ENCODE peak calls at places on chromosomes 13 and 19, in ten cellular contexts. X, R, Z, C, M, G, D, S, T and K are unnamed samples.

GRCh38 chr13:110405597-110406450 is 98.7 kb downstream of the COL4A2 start:
- DNase-seq in D (no peak), C (no peak), S (no peak), M (no peak), G (no peak), X (no peak), T (no peak), R (peak), Z (no peak), K (no peak)

GRCh38 chr13:44425815-44426078 is 52.1 kb downstream of the SERP2 start:
- DNase-seq in T (no peak), G (no peak), S (no peak), R (no peak), Z (no peak), D (no peak), X (no peak), C (no peak), M (no peak), K (no peak)

GRCh38 chr19:6697291-6697690 is 23.2 kb downstream of the C3 start:
- DNase-seq in C (no peak), M (no peak), D (no peak), G (no peak), T (no peak), R (no peak), Z (no peak), X (no peak), S (no peak), K (no peak)

GRCh38 chr13:41564046-41564445 is 106.7 kb downstream of the RGCC start:
- DNase-seq in M (no peak), X (no peak), D (no peak), C (no peak), Z (no peak), R (peak), G (no peak), T (no peak), S (peak), K (no peak)

GRCh38 chr19:13794388-13794751 is 873 bp upstream of the ZSWIM4 start:
- DNase-seq in C (no peak), D (peak), X (no peak), T (peak), M (peak), S (peak), R (peak), Z (no peak), G (no peak), K (no peak)

GRCh38 chr19:28436320-28436719 is 776.6 kb downstream of the UQCRFS1 start:
- DNase-seq in X (no peak), R (no peak), Z (no peak), D (no peak), G (no peak), S (no peak), T (no peak), C (no peak), M (no peak), K (no peak)

GRCh38 chr19:35144600-35145436 is 1.8 kb downstream of the FXYD7 start:
- DNase-seq in T (no peak), G (no peak), C (no peak), D (no peak), M (no peak), X (peak), R (no peak), Z (peak), S (peak), K (peak)

GRCh38 chr13:61170791-61171330 is 244.8 kb downstream of the PCDH20 start:
- DNase-seq in R (no peak), X (no peak), Z (no peak), D (peak), G (no peak), S (peak), M (no peak), C (no peak), T (no peak), K (no peak)

GRCh38 chr13:50690020-50690419 is 153.5 kb downstream of the DLEU7 start:
- DNase-seq in S (no peak), R (no peak), X (no peak), Z (no peak), T (no peak), G (no peak), M (no peak), D (no peak), C (no peak), K (no peak)

GRCh38 chr19:11949201-11949600 is 15.6 kb upstream of the ZNF763 start:
- DNase-seq in S (no peak), C (no peak), R (no peak), D (no peak), M (no peak), Z (no peak), G (no peak), X (no peak), T (no peak), K (no peak)

GRCh38 chr19:17488593-17489391 is 18.5 kb downstream of the SLC27A1 start:
- DNase-seq in T (no peak), X (peak), R (no peak), G (no peak), M (peak), Z (peak), S (peak), D (peak), C (peak), K (peak)

GRCh38 chr19:13764101-13764807 is at the start of gene MRI1:
- DNase-seq in M (peak), R (peak), X (peak), S (peak), T (no peak), C (peak), G (no peak), D (peak), Z (peak), K (peak)

GRCh38 chr19:39752390-39752789 is 14.6 kb upstream of the CLC start:
- DNase-seq in M (no peak), X (no peak), C (no peak), Z (no peak), T (no peak), D (no peak), G (no peak), S (no peak), R (no peak), K (no peak)

GRCh38 chr13:37375724-37376123 is 222.8 kb downstream of the POSTN start:
- DNase-seq in X (no peak), G (no peak), C (no peak), M (no peak), T (no peak), R (peak), Z (no peak), D (no peak), S (no peak), K (no peak)

GRCh38 chr13:29758591-29759114 is 91.8 kb downstream of the UBL3 start:
- DNase-seq in D (no peak), G (no peak), C (no peak), Z (no peak), S (no peak), M (no peak), T (no peak), X (no peak), R (no peak), K (no peak)

GRCh38 chr19:48258350-48258749 is 2.6 kb upstream of the CARD8 start:
- DNase-seq in C (no peak), Z (no peak), R (peak), G (no peak), D (no peak), T (no peak), X (no peak), S (peak), M (no peak), K (no peak)

GRCh38 chr19:48253999-48254398 is 1.7 kb downstream of the CARD8 start:
- DNase-seq in Z (no peak), D (no peak), X (no peak), G (no peak), S (no peak), T (no peak), C (no peak), M (no peak), R (no peak), K (no peak)

GRCh38 chr19:48255376-48256303 is at the start of gene CARD8:
- DNase-seq in M (peak), R (peak), S (peak), G (peak), T (peak), C (peak), Z (peak), X (peak), D (peak), K (peak)

GRCh38 chr19:48252625-48253024 is 3.1 kb downstream of the CARD8 start:
- DNase-seq in D (no peak), G (no peak), S (no peak), T (no peak), X (no peak), M (no peak), Z (no peak), R (no peak), C (no peak), K (no peak)

DNA sequence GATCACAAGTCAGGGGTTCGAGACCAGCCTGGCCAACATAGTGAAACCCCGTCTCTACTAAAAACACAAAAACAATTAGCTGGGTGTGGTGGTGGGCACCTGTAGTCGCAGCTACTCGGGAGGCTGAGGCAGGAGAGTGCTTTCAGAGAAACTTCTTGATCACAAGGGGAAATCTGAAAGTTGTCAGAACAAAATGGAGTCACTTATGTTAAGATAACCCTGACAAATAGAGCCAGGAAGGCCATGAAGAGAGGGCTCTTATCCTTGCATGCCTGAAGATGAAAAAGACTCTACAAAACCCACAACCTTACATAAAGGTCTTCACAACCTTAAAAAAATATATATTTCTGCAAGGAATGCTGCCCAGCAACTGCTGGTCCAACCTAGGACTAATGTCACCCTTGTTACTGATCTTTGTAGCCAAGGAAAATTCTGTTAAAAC is 1.2 kb downstream of the CARD8 start:
- DNase-seq in R (no peak), C (no peak), G (no peak), X (no peak), D (no peak), Z (no peak), S (no peak), M (no peak), T (no peak), K (no peak)
- TF ChIP-seq CTCF in R (no peak), C (no peak), G (no peak), X (no peak), D (no peak), Z (no peak), S (no peak), M (no peak), T (no peak), K (no peak)

GRCh38 chr13:113401452-113402415 is 37.8 kb upstream of the GRTP1 start:
- DNase-seq in X (no peak), T (no peak), D (no peak), C (no peak), Z (peak), M (no peak), G (no peak), S (no peak), R (no peak), K (no peak)
- TF ChIP-seq CTCF in X (no peak), T (no peak), D (no peak), C (no peak), Z (no peak), M (no peak), G (no peak), S (no peak), R (no peak), K (no peak)

GRCh38 chr19:7731615-7732014 is 295 bp downstream of the CLEC4G start:
- DNase-seq in X (no peak), C (no peak), S (no peak), T (no peak), R (no peak), Z (no peak), G (no peak), M (no peak), D (no peak), K (no peak)

GRCh38 chr19:7729831-7730285 is 2.1 kb downstream of the CLEC4G start:
- DNase-seq in R (no peak), Z (peak), G (no peak), M (no peak), T (no peak), S (no peak), X (no peak), C (no peak), D (no peak), K (peak)

GRCh38 chr19:7730286-7731217 is 1.4 kb downstream of the CLEC4G start:
- DNase-seq in M (no peak), S (no peak), Z (peak), G (no peak), C (no peak), R (no peak), X (no peak), D (no peak), T (no peak), K (peak)

GRCh38 chr19:7731218-7731595 is 703 bp downstream of the CLEC4G start:
- DNase-seq in C (no peak), R (no peak), S (no peak), T (no peak), G (no peak), M (no peak), X (no peak), Z (no peak), D (no peak), K (no peak)

GRCh38 chr19:7729211-7729610 is 2.7 kb downstream of the CLEC4G start:
- DNase-seq in C (no peak), M (no peak), R (no peak), D (no peak), G (no peak), X (no peak), T (no peak), S (no peak), Z (peak), K (peak)
- TF ChIP-seq CTCF in C (no peak), M (no peak), R (no peak), D (no peak), G (no peak), X (no peak), T (no peak), S (no peak), Z (no peak), K (no peak)

DNA sequence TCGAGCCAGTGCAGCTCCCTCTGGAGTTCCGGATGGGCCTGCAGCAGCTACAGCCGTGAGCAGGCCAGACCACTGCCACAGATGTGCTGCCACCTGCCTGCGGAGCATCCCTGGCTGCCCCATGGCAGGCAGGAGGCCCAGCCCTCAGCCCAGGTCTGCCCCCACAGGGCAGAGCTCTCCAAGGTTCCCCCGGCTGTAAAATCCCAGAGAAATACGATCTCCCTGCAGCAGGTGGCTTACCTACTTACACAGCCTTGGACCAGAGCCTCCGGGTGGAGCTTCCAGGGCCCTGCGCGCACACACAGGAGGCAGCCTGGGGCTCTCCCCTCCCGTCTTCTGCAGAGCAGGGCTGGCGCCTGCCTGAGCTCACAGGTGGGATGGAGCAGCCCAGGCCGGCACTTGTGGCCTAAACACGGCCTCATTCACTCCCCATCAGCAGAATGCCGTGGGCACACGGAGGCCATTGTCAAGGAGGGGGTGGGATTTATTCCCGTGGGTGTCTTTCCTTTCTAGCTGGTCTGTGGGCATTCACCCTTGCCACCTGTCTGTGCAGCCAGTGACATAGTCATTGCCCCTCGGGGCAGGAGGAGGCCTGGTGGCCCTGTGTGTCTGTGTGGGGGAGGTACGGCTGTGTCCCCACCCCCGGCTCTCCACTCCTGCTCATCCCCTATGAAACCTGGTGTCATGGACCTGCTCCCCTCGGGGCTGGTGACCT is 118.0 kb downstream of the KDM4B start:
- DNase-seq in D (no peak), C (no peak), M (no peak), T (no peak), Z (peak), G (no peak), S (no peak), X (no peak), R (no peak), K (no peak)
- TF ChIP-seq CTCF in D (no peak), C (no peak), M (no peak), T (no peak), Z (peak), G (no peak), S (no peak), X (no peak), R (no peak), K (no peak)

DNA sequence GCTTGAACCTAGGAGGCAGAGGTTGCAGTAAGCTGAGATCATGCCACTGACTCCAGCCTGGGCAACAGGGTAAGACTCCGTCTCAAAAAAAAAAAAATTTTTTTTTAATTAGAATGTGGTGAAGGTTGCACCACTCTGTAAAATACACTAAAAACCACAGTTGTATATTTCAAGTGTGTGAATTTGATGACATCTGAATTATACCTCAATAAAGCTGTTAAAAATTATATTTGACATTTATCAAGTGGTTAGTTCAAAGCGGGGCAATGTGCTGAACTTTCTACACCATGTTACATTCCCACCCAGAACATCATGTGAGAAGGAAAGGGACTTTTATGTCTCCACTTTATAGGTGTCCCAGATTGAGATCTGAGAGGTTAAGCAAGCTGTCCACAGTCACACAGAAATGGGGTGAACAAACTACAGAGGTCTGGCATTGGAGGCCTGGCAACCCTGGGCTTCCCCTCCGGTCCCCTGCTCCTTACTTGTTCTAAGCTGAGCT is 5.9 kb upstream of the S1PR5 start:
- DNase-seq in R (no peak), T (no peak), X (no peak), M (no peak), D (no peak), Z (no peak), G (no peak), C (no peak), S (no peak), K (no peak)
- TF ChIP-seq CTCF in R (no peak), T (no peak), X (no peak), M (no peak), D (no peak), Z (no peak), G (no peak), C (no peak), S (no peak), K (no peak)

GRCh38 chr13:105207586-105208293 is 1327.7 kb downstream of the EFNB2 start:
- DNase-seq in D (no peak), S (no peak), T (no peak), M (no peak), Z (no peak), G (no peak), R (no peak), X (no peak), C (no peak), K (no peak)
- TF ChIP-seq CTCF in D (no peak), S (no peak), T (peak), M (no peak), Z (no peak), G (no peak), R (no peak), X (peak), C (peak), K (peak)